ENCODE peak calls at places on chromosomes 1 and 21, in seven cellular contexts. E is substantia nigra; J is fibroblast of lung; H is CD8-positive, alpha-beta T cell; W is coronary artery; D is stomach; I is SK-N-SH. B is an unnamed sample.

GRCh38 chr1:2288308-2288707 is 60.2 kb downstream of the SKI start:
- DNase-seq in E (no peak), J (no peak), H (peak; percentile 61), W (no peak), D (no peak), I (no peak), B (no peak)

GRCh38 chr1:108913105-108913948 is 36.5 kb downstream of the GPSM2 start:
- DNase-seq in E (no peak), J (peak; percentile 17), H (no peak), W (no peak), D (no peak), I (peak; percentile 29), B (no peak)

GRCh38 chr1:212981571-212982328 is 31.4 kb downstream of the VASH2 start:
- DNase-seq in E (no peak), J (no peak), H (no peak), W (no peak), D (peak; percentile 58), I (no peak), B (no peak)

GRCh38 chr1:111747282-111747734 is 8.1 kb upstream of the INKA2 start:
- DNase-seq in E (no peak), J (peak; percentile 63), H (peak; percentile 56), W (no peak), D (peak; percentile 70), I (peak; percentile 61), B (peak; percentile 52)

GRCh38 chr1:98706173-98706848 is 44.8 kb downstream of the SNX7 start:
- DNase-seq in E (no peak), J (peak; percentile 72), H (no peak), W (no peak), D (no peak), I (no peak), B (no peak)

GRCh38 chr1:107782192-107782845 is 182.7 kb downstream of the VAV3 start:
- DNase-seq in E (no peak), J (peak; percentile 32), H (no peak), W (no peak), D (no peak), I (peak; percentile 25), B (peak; percentile 23)

GRCh38 chr1:191757003-191757402 is 401.3 kb upstream of the RGS18 start:
- DNase-seq in E (no peak), J (peak; percentile 66), H (no peak), W (no peak), D (no peak), I (peak; percentile 17), B (no peak)

GRCh38 chr21:41987310-41987709 is 22.9 kb downstream of the ZBTB21 start:
- DNase-seq in E (no peak), J (no peak), H (no peak), W (no peak), D (no peak), I (no peak), B (no peak)

GRCh38 chr21:45303111-45303615 is 15.5 kb upstream of the POFUT2 start:
- DNase-seq in E (no peak), J (no peak), H (no peak), W (peak; percentile 65), D (no peak), I (no peak), B (no peak)
- H3K27ac ChIP-seq in E (no peak overlapping the region), J (no peak overlapping the region), H (peak overlapping the region; percentile 73), W (no peak overlapping the region), D (peak overlapping the region; percentile 81), I (no peak overlapping the region), B (peak overlapping the region; percentile 53)

GRCh38 chr1:112937495-112937894 is 18.5 kb downstream of the SLC16A1 start:
- DNase-seq in E (no peak), J (no peak), H (no peak), W (no peak), D (no peak), I (no peak), B (no peak)
- H3K27ac ChIP-seq in E (no peak overlapping the region), J (no peak overlapping the region), H (no peak overlapping the region), W (no peak overlapping the region), D (peak overlapping the region; percentile 20), I (peak overlapping the region; percentile 93), B (no peak overlapping the region)

DNA sequence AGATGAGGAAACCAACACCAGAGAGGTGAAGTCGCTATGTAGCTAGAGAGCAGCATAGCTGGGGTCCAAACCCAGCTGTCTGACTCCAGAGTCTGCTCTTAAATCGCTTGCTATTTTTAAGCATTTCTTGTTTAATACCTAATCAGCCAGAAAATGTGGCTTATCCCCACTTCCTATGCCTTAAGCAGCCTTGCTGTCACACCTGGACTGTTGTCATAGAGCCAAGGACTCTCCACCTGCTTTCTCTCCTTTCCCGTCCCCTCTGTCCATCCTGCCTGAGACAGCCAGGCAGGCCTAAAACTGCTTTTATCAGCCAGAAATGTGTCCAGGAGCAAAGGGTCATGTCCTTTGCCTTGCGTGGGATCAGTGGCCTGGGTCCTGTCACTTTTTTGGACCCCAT is 28.3 kb upstream of the EPHA8 start:
- DNase-seq in E (no peak), J (no peak), H (no peak), W (no peak), D (no peak), I (no peak), B (no peak)
- H3K27ac ChIP-seq in E (no peak overlapping the region), J (no peak overlapping the region), H (no peak overlapping the region), W (no peak overlapping the region), D (no peak overlapping the region), I (no peak overlapping the region), B (no peak overlapping the region)

GRCh38 chr1:234836786-234837185 is 226.8 kb upstream of the IRF2BP2 start:
- DNase-seq in E (no peak), J (no peak), H (no peak), W (no peak), D (no peak), I (no peak), B (no peak)
- H3K27ac ChIP-seq in E (peak overlapping the region; percentile 89), J (no peak overlapping the region), H (no peak overlapping the region), W (no peak overlapping the region), D (no peak overlapping the region), I (no peak overlapping the region), B (no peak overlapping the region)

DNA sequence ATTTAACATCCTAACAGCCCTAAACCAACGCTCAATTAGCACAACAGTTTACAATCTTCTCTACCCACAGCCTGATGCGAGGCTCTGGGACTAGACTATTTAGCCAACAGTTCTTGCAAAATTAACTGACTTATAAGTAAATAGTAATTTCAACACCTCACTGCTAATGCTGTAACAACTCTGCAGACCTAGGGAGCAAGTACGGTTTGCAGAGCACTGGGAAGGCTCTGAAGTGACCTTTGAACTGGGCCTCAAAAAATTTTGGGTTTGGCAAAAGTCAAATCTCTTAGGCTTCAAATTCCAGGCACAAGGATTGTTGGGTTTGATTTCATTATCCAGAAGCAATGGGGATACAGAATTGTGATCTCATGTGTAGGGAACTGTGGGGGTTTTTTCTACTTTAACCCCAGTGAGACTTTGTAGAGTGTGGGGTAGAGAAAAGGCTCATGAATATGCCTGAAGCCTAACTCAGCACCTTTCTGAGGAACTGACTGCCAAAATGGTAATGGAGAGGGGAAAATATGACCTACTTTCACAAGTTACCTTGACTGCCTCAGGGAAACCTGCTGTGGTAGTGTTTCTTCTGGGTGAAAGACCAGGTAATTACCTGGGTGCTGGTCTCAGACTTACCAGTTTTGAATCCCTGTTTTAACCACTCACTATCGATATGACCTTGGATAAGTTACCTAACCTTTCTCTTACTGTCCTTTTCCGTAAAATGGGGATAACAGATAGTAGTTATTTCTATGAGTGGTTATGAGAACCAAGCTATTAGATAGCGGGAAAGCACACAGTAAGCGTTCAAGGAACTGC is 889 bp upstream of the TXLNA start:
- DNase-seq in E (no peak), J (no peak), H (no peak), W (no peak), D (no peak), I (no peak), B (no peak)
- H3K27ac ChIP-seq in E (peak overlapping the region; percentile 95), J (peak overlapping the region; percentile 96), H (no peak overlapping the region), W (peak overlapping the region; percentile 86), D (peak overlapping the region; percentile 97), I (peak overlapping the region; percentile 90), B (peak overlapping the region; percentile 81)

GRCh38 chr1:228147768-228148167 is 2.0 kb upstream of the GJC2 start:
- DNase-seq in E (no peak), J (no peak), H (no peak), W (no peak), D (no peak), I (peak; percentile 8), B (no peak)

GRCh38 chr1:228148971-228149340 is 774 bp upstream of the GJC2 start:
- DNase-seq in E (no peak), J (no peak), H (no peak), W (no peak), D (no peak), I (no peak), B (no peak)

GRCh38 chr1:228145498-228146425 is 4.0 kb upstream of the GJC2 start:
- DNase-seq in E (no peak), J (no peak), H (no peak), W (no peak), D (no peak), I (peak; percentile 14), B (no peak)

GRCh38 chr1:228148196-228148861 is 1.4 kb upstream of the GJC2 start:
- DNase-seq in E (no peak), J (no peak), H (no peak), W (no peak), D (no peak), I (peak; percentile 19), B (no peak)

DNA sequence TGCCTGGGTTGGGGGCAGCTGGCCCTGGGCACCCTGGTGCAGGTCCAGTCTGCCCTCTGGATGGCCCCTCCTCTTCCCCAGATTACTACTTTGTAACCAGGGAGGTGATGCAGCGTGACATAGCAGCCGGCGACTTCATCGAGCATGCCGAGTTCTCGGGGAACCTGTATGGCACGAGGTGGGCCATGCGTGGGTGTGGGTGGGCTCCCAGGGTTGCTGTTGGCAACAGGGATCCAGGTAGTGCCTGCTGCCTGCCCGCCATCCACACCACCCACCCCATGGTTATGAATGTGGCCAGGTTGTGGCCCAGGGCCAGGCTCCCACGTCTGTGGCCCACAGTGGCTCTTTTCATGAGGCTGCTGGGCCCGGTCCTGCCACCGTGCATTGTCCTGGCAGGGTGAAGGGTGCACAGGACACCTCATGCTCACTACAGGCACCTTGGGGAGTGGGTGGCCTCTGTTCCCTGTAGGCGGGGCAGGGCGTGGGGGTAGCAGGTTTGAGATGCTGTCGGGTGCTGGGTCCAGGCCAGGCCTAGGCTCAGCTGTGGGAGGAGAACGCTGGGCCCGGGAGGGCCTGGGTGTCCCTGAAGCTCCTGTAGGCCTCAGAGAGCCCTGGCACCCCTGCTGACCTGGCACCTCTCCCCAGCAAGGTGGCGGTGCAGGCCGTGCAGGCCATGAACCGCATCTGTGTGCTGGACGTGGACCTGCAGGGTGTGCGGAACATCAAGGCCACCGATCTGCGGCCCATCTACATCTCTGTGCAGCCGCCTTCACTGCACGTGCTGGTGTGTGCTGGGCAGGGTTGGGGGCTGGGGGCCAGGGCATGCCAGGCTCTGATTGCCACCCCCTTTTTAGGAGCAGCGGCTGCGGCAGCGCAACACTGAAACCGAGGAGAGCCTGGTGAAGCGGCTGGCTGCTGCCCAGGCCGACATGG is 2.7 kb upstream of the GJC2 start:
- DNase-seq in E (no peak), J (no peak), H (no peak), W (no peak), D (no peak), I (peak; percentile 22), B (no peak)
- H3K27ac ChIP-seq in E (peak overlapping the region; percentile 68), J (no peak overlapping the region), H (no peak overlapping the region), W (no peak overlapping the region), D (no peak overlapping the region), I (no peak overlapping the region), B (no peak overlapping the region)

GRCh38 chr21:35002879-35003722 is 46.0 kb downstream of the RUNX1 start:
- DNase-seq in E (no peak), J (peak; percentile 94), H (no peak), W (no peak), D (no peak), I (no peak), B (no peak)
- H3K27ac ChIP-seq in E (no peak overlapping the region), J (no peak overlapping the region), H (no peak overlapping the region), W (no peak overlapping the region), D (no peak overlapping the region), I (peak overlapping the region; percentile 35), B (no peak overlapping the region)

GRCh38 chr1:183327429-183328290 is 90.5 kb downstream of the NMNAT2 start:
- DNase-seq in E (no peak), J (no peak), H (no peak), W (no peak), D (no peak), I (no peak), B (peak; percentile 56)
- H3K27ac ChIP-seq in E (no peak overlapping the region), J (no peak overlapping the region), H (no peak overlapping the region), W (peak overlapping the region; percentile 70), D (peak overlapping the region; percentile 14), I (no peak overlapping the region), B (peak overlapping the region; percentile 63)